ENCODE peak calls at places on chromosomes 16 and 17, in four cellular contexts. C is substantia nigra, B is heart right ventricle, K is H1. Q is an unnamed sample.

GRCh38 chr16:7362231-7362630 is 29.6 kb downstream of the RBFOX1 start:
- DNase-seq in C (no peak), K (no peak), B (no peak), Q (no peak)

GRCh38 chr17:382644-383533 is 30.3 kb upstream of the RPH3AL start:
- DNase-seq in B (no peak), C (no peak), K (peak), Q (no peak)

GRCh38 chr17:45298546-45299285 is 18.1 kb downstream of the MAP3K14 start:
- DNase-seq in C (no peak), K (no peak), B (no peak), Q (no peak)

GRCh38 chr16:17359778-17360177 is 111.0 kb downstream of the XYLT1 start:
- DNase-seq in B (no peak), K (no peak), C (no peak), Q (no peak)

GRCh38 chr17:74972107-74972972 is at the start of gene HID1:
- DNase-seq in K (peak), B (peak), C (peak), Q (peak)

GRCh38 chr16:1107141-1107540 is 11.1 kb upstream of the C1QTNF8 start:
- DNase-seq in K (no peak), C (no peak), B (no peak), Q (no peak)

GRCh38 chr17:62030264-62030663 is 34.8 kb downstream of the MED13 start:
- DNase-seq in C (no peak), B (no peak), K (no peak), Q (no peak)

GRCh38 chr16:28863929-28864886 is 565 bp downstream of the SH2B1 start:
- DNase-seq in K (no peak), B (no peak), C (no peak), Q (no peak)

GRCh38 chr17:16027708-16028584 is 28.3 kb downstream of the TTC19 start:
- DNase-seq in K (no peak), B (no peak), C (no peak), Q (no peak)

GRCh38 chr17:3534881-3535252 is 22.7 kb downstream of the TRPV3 start:
- DNase-seq in B (peak), C (no peak), K (no peak), Q (no peak)
- H3K27ac ChIP-seq in B (no peak), C (peak), K (no peak), Q (no peak)

GRCh38 chr16:74700206-74701040 is at the start of gene MLKL:
- DNase-seq in C (no peak), B (peak), K (no peak), Q (peak)

GRCh38 chr16:74691093-74691855 is 9.4 kb downstream of the MLKL start:
- DNase-seq in C (no peak), B (no peak), K (no peak), Q (no peak)

GRCh38 chr16:74699666-74700065 is 996 bp downstream of the MLKL start:
- DNase-seq in B (no peak), K (no peak), C (no peak), Q (no peak)

GRCh38 chr16:74698220-74698619 is 2.4 kb downstream of the MLKL start:
- DNase-seq in B (no peak), K (no peak), C (no peak), Q (no peak)

DNA sequence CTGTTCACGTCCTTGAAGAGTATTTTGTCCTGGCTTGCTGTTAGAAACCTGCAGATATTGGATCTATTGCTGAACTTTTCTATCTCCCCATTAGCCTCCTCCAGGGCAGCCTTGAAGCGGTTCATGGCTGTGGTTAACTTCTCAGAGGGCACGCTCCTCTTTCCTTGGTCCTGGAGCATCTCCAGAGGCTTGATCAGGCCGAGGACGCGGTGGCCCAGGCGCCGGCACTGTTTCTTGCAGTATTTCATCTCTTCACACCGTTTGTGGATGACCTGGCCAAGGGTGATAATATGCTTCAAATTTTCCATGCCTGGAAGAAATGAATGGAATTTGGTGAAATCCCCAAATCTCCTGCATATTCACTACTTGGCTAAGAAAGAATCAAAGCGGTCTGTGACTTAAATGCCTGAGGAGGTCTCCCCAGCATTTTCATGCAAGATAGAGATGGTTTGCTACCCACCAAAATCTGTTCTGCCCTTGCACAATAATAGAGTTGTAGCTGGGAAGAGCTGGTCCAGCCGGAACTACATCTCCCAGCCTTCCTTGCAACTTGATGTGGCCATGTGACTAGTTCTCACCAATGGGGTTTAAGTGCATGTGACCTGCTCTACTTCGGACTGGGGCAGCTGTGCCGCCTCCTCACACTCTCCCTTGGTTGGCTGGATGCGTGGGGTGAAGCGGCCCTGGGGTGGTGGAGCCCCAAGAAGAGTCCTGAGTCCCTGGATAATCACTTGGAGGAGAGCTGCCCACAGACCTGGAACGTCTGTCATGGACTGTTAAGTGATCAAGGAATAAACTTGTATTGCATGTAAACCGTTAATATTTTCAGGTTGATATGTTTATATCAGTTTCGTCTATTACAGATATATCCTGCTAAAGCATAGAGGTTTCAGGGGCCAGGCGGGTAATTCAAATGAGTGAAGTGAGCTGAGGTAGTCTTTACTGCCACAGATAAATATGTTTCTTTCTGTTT is 4.9 kb downstream of the MLKL start:
- DNase-seq in K (peak), C (peak), B (peak), Q (peak)
- H3K27ac ChIP-seq in K (no peak), C (peak), B (no peak), Q (no peak)

GRCh38 chr17:77145209-77145608 is 4.4 kb downstream of the SEC14L1 start:
- DNase-seq in K (no peak), B (no peak), C (no peak), Q (no peak)
- H3K27ac ChIP-seq in K (no peak), B (peak), C (peak), Q (no peak)

GRCh38 chr17:40361925-40362695 is 2.4 kb downstream of the GJD3 start:
- DNase-seq in B (no peak), C (no peak), K (no peak), Q (no peak)
- H3K27ac ChIP-seq in B (no peak), C (no peak), K (no peak), Q (no peak)

GRCh38 chr17:77556408-77557068 is 402.0 kb upstream of the TNRC6C start:
- DNase-seq in B (no peak), C (no peak), K (no peak), Q (no peak)
- H3K27ac ChIP-seq in B (no peak), C (no peak), K (no peak), Q (no peak)

GRCh38 chr17:78255953-78256704 is 24.7 kb downstream of the TMEM235 start:
- DNase-seq in C (no peak), B (no peak), K (no peak), Q (no peak)
- H3K27ac ChIP-seq in C (no peak), B (no peak), K (no peak), Q (peak)

DNA sequence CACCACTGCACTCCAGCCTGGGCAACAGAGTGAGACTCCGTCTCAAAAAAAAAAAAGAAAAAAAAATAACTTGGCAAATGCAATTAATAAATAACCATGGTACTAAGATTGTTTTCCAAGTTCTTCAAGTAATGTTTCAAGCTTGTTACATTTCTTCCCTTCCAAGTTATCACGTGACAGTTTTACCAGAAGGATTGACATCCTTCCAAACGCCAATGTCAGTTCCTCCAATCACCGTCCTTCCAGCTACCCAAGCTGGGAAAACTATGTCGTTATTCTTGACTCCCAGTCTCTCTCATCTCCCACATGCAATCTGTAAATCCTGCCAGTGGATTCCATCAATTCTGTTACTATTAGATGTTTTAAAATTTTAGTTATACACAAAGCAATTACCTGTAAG is 3.9 kb upstream of the PHAF1 start:
- DNase-seq in K (no peak), C (no peak), B (no peak), Q (no peak)
- H3K27ac ChIP-seq in K (no peak), C (no peak), B (no peak), Q (no peak)

GRCh38 chr17:17093764-17094163 is 51.5 kb downstream of the MPRIP start:
- DNase-seq in B (no peak), K (no peak), C (no peak), Q (no peak)
- H3K27ac ChIP-seq in B (no peak), K (no peak), C (no peak), Q (no peak)